ENCODE peak calls at places on chromosome 17, in five cellular contexts. S is ascending aorta, D is ovary, Y is vagina, K is hepatocyte. V is an unnamed sample.

GRCh38 chr17:75392559-75392958 is 12.9 kb downstream of the GRB2 start:
- DNase-seq in S (no peak), D (no peak), Y (no peak), K (no peak), V (no peak)

GRCh38 chr17:4365628-4366311 is 705 bp downstream of the UBE2G1 start:
- DNase-seq in S (no peak), D (peak; percentile 68), Y (no peak), K (peak; percentile 77), V (peak; percentile 36)

GRCh38 chr17:55089955-55090573 is 121.5 kb downstream of the STXBP4 start:
- DNase-seq in S (no peak), D (no peak), Y (no peak), K (no peak), V (peak; percentile 12)

GRCh38 chr17:36726199-36726598 is 124.8 kb downstream of the MRM1 start:
- DNase-seq in S (no peak), D (no peak), Y (no peak), K (no peak), V (no peak)

GRCh38 chr17:350706-351435 is 1.7 kb downstream of the RPH3AL start:
- DNase-seq in S (peak; percentile 84), D (peak; percentile 87), Y (no peak), K (peak; percentile 69), V (no peak)

GRCh38 chr17:4535667-4536258 is 19.4 kb downstream of the MYBBP1A start:
- DNase-seq in S (no peak), D (peak; percentile 61), Y (no peak), K (no peak), V (no peak)

GRCh38 chr17:79986441-79987186 is 49.1 kb downstream of the TBC1D16 start:
- DNase-seq in S (no peak), D (peak; percentile 90), Y (no peak), K (no peak), V (no peak)

GRCh38 chr17:73952136-73952497 is 251.4 kb upstream of the RPL38 start:
- DNase-seq in S (no peak), D (no peak), Y (no peak), K (peak; percentile 67), V (no peak)

GRCh38 chr17:30969989-30970680 is 704 bp upstream of the RNF135 start:
- DNase-seq in S (peak; percentile 64), D (no peak), Y (no peak), K (peak; percentile 30), V (peak; percentile 52)

GRCh38 chr17:49901460-49902331 is 53.8 kb upstream of the TAC4 start:
- DNase-seq in S (no peak), D (no peak), Y (no peak), K (peak; percentile 68), V (no peak)

GRCh38 chr17:47621293-47622178 is 28.2 kb upstream of the KPNB1 start:
- DNase-seq in S (no peak), D (peak; percentile 61), Y (no peak), K (peak; percentile 73), V (no peak)

GRCh38 chr17:48378238-48378637 is 51.8 kb downstream of the SKAP1 start:
- DNase-seq in S (no peak), D (no peak), Y (no peak), K (no peak), V (no peak)

GRCh38 chr17:7177954-7178477 is 1.2 kb downstream of the ASGR1 start:
- DNase-seq in S (no peak), D (no peak), Y (no peak), K (peak; percentile 84), V (no peak)

GRCh38 chr17:39152134-39152884 is 872 bp upstream of the PLXDC1 start:
- DNase-seq in S (no peak), D (peak; percentile 71), Y (no peak), K (peak; percentile 54), V (no peak)

GRCh38 chr17:67293251-67294203 is 48.5 kb upstream of the HELZ start:
- DNase-seq in S (peak; percentile 79), D (peak; percentile 74), Y (no peak), K (peak; percentile 67), V (peak; percentile 78)

GRCh38 chr17:30401097-30401496 is 22.4 kb downstream of the CPD start:
- DNase-seq in S (no peak), D (no peak), Y (no peak), K (no peak), V (no peak)

GRCh38 chr17:74512624-74513084 is 18.6 kb downstream of the CD300LB start:
- DNase-seq in S (no peak), D (no peak), Y (peak; percentile 74), K (no peak), V (no peak)

GRCh38 chr17:40614431-40615294 is 33.0 kb downstream of the SMARCE1 start:
- DNase-seq in S (no peak), D (no peak), Y (no peak), K (no peak), V (no peak)

GRCh38 chr17:82334622-82335394 is 1.2 kb upstream of the SECTM1 start:
- DNase-seq in S (no peak), D (no peak), Y (no peak), K (no peak), V (no peak)

GRCh38 chr17:44256671-44257070 is 11.3 kb downstream of the SLC4A1 start:
- DNase-seq in S (no peak), D (no peak), Y (no peak), K (no peak), V (no peak)

GRCh38 chr17:42111901-42112551 is 488 bp downstream of the DHX58 start:
- DNase-seq in S (no peak), D (peak; percentile 56), Y (no peak), K (no peak), V (peak; percentile 41)

GRCh38 chr17:8801135-8801840 is 2.1 kb upstream of the MFSD6L start:
- DNase-seq in S (no peak), D (no peak), Y (peak; percentile 71), K (no peak), V (no peak)

GRCh38 chr17:56244268-56244890 is 91.1 kb downstream of the ANKFN1 start:
- DNase-seq in S (no peak), D (no peak), Y (no peak), K (no peak), V (no peak)

GRCh38 chr17:8408371-8408770 is 10.7 kb upstream of the RNF222 start:
- DNase-seq in S (no peak), D (no peak), Y (no peak), K (no peak), V (no peak)

GRCh38 chr17:50314456-50315011 is 31.4 kb upstream of the XYLT2 start:
- DNase-seq in S (no peak), D (peak; percentile 3), Y (no peak), K (no peak), V (no peak)

GRCh38 chr17:68753985-68754769 is 153.0 kb upstream of the FAM20A start:
- DNase-seq in S (no peak), D (no peak), Y (no peak), K (no peak), V (no peak)

GRCh38 chr17:50598487-50598886 is 36.2 kb upstream of the ABCC3 start:
- DNase-seq in S (no peak), D (no peak), Y (no peak), K (no peak), V (no peak)

DNA sequence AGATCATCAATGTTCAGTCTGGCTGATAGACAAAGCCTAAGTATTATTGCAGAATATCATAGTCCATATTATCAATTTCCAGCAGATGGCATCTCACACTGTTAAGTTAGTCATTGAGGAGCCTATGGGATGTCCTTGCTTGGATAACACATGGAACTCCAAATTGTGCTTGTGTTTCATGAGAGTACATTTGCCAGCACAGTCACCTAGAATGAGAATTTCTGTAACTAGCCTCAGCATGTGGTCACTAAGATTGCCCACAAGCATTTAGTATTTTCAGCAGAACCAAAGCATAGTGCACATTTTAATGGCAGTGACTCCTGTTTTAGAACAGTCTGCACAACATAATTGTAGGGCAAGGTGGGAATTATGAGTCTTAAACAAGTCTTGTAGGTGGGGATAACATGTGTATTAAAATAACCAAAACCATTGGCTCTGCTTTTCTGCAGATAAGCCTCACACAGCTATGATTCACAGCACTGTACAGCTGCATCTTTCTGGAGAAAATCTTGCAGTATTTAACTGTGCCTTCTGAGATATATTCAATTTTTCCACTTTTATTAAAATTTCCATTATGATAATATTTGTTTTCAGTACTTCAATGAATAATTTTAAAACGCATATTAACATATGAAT is 882.8 kb upstream of the SOX9 start:
- DNase-seq in S (no peak), D (no peak), Y (no peak), K (peak; percentile 32), V (no peak)
- TF ChIP-seq CTCF in S (no peak), D (no peak), Y (peak; percentile 23), K (peak; percentile 34), V (no peak)

GRCh38 chr17:27414686-27415085 is 41.6 kb upstream of the KSR1 start:
- DNase-seq in S (no peak), D (no peak), Y (no peak), K (no peak), V (no peak)
- H3K27ac ChIP-seq in S (no peak overlapping the region), D (no peak overlapping the region), Y (no peak overlapping the region), K (no peak overlapping the region), V (no peak overlapping the region)

DNA sequence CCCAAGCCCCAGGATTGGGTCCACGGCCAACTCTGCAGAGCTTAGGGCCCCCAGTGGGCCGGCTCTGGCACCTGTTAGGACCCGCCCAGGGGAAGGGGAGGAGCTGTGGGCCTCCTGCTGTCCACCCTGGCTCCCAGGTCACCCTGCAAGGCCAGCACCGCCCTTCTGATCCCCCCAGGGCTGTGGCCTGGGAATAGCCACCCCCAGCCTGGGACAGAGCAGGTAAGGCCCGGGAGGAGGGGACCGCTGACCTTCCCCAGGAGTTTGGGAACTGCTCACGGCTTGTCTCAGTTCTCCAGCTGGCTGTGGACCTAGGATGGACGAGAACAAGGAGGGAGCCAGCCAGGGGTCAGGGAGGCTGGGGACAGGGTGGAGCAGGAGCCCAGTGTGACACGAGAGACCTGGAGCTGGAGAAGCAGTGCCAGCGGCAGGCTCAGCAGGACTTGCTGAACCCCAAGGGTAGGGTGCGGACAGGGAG is 39.4 kb upstream of the SLC38A10 start:
- DNase-seq in S (no peak), D (no peak), Y (no peak), K (no peak), V (no peak)
- H3K4me1 ChIP-seq in S (no peaks in the 10 kb centered on the region), D (peaks cover 24% of the 10 kb centered on the region), Y (peaks cover 48% of the 10 kb centered on the region), K (peaks cover 64% of the 10 kb centered on the region), V (no peaks in the 10 kb centered on the region)

DNA sequence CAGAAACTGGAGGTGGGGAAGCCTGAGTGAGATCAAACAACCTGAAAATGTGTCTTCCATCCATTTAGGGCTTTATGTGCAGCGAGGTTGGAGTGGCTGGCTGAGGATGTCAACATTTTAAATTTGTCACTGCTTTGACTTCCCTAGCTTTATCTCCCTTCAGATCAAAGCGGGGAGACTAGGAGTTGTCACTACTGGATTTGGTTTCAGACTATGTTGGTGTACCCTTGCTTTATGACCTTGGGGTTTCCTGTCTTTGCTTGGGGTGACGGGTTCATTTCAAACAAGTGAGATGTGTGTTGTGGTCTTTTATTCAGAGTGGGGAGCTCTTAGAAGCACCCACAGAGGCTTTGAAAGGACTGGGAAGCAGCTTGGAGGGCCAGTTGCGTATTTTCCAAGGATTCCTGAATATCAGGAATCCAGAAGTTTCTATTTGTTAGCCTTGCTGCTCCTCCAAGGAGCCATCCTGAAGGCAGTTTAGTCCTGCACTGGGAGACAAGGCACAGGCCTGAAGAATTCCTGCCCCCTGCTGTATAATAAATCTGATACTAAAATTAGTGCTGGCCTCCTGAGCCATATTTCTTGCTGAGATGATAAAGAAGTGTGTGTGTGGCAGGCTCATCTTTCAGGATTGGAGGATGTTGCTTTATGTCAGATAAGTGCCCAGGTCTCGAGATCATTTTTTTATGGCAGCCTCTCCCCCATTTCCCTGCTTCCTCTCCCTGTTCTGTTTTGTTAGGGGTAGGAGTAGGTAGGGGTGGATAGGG is 25.7 kb downstream of the MSI2 start:
- DNase-seq in S (no peak), D (no peak), Y (no peak), K (no peak), V (peak; percentile 14)
- TF ChIP-seq CTCF in S (no peak), D (no peak), Y (no peak), K (no peak), V (no peak)

GRCh38 chr17:29238133-29238850 is 8.4 kb upstream of the CRYBA1 start:
- DNase-seq in S (no peak), D (no peak), Y (no peak), K (no peak), V (no peak)
- H3K27ac ChIP-seq in S (no peak overlapping the region), D (no peak overlapping the region), Y (no peak overlapping the region), K (no peak overlapping the region), V (no peak overlapping the region)